ENCODE peak calls at places on chromosomes 4 and X, in seven cellular contexts. T is dorsolateral prefrontal cortex, U is heart left ventricle, W is hepatocyte, Q is pancreas, C is GM23248, P is suprapubic skin. A is an unnamed sample.

GRCh38 chr4:184329235-184330007 is 111.7 kb upstream of the ENPP6 start:
- DNase-seq in T (no peak), U (no peak), W (no peak), Q (no peak), C (no peak), P (peak; percentile 67), A (no peak)

GRCh38 chrX:33205321-33205720 is 6.0 kb downstream of the DMD start:
- DNase-seq in T (no peak), U (no peak), W (no peak), Q (no peak), C (no peak), P (no peak), A (no peak)

GRCh38 chrX:14591976-14592375 is 62.6 kb downstream of the GLRA2 start:
- DNase-seq in T (no peak), U (no peak), W (no peak), Q (no peak), C (peak; percentile 70), P (no peak), A (no peak)

GRCh38 chr4:12379191-12379590 is 950.5 kb upstream of the HS3ST1 start:
- DNase-seq in T (no peak), U (no peak), W (no peak), Q (no peak), C (no peak), P (no peak), A (no peak)

GRCh38 chr4:6337331-6337935 is 67.8 kb downstream of the WFS1 start:
- DNase-seq in T (peak; percentile 15), U (no peak), W (no peak), Q (peak; percentile 34), C (no peak), P (no peak), A (no peak)

GRCh38 chr4:109332926-109333464 is 30.5 kb upstream of the COL25A1 start:
- DNase-seq in T (no peak), U (no peak), W (no peak), Q (no peak), C (peak; percentile 14), P (no peak), A (peak; percentile 5)

GRCh38 chr4:6472008-6472386 is 417 bp downstream of the PPP2R2C start:
- DNase-seq in T (no peak), U (no peak), W (no peak), Q (no peak), C (no peak), P (peak; percentile 70), A (peak; percentile 4)

GRCh38 chrX:87525771-87526229 is 8.2 kb downstream of the KLHL4 start:
- DNase-seq in T (no peak), U (no peak), W (peak; percentile 7), Q (no peak), C (peak; percentile 23), P (no peak), A (no peak)

GRCh38 chr4:177108708-177109107 is 201.0 kb upstream of the NEIL3 start:
- DNase-seq in T (no peak), U (no peak), W (no peak), Q (no peak), C (peak; percentile 69), P (no peak), A (peak; percentile 75)

GRCh38 chr4:140711910-140712309 is 44.3 kb downstream of the TBC1D9 start:
- DNase-seq in T (no peak), U (no peak), W (peak; percentile 29), Q (no peak), C (no peak), P (no peak), A (no peak)

GRCh38 chrX:72052415-72053090 is 79.2 kb downstream of the RTL5 start:
- DNase-seq in T (no peak), U (no peak), W (no peak), Q (no peak), C (peak; percentile 63), P (no peak), A (peak; percentile 40)

GRCh38 chrX:101287402-101287801 is 3.7 kb downstream of the TAF7L start:
- DNase-seq in T (no peak), U (no peak), W (peak; percentile 42), Q (no peak), C (peak; percentile 49), P (no peak), A (peak; percentile 72)

GRCh38 chr4:102867278-102868152 is 1.3 kb upstream of the CISD2 start:
- DNase-seq in T (no peak), U (no peak), W (no peak), Q (no peak), C (no peak), P (no peak), A (no peak)

GRCh38 chr4:134463771-134464170 is 262.2 kb upstream of the PABPC4L start:
- DNase-seq in T (no peak), U (no peak), W (no peak), Q (no peak), C (no peak), P (no peak), A (no peak)

GRCh38 chr4:152885185-152885584 is 50.9 kb upstream of the FHDC1 start:
- DNase-seq in T (no peak), U (no peak), W (no peak), Q (no peak), C (no peak), P (no peak), A (no peak)

GRCh38 chrX:22666441-22666840 is 333.3 kb upstream of the DDX53 start:
- DNase-seq in T (no peak), U (no peak), W (peak; percentile 16), Q (no peak), C (peak; percentile 44), P (no peak), A (peak; percentile 3)

GRCh38 chr4:136438645-136439044 is 1093.6 kb downstream of the PCDH18 start:
- DNase-seq in T (no peak), U (no peak), W (no peak), Q (no peak), C (no peak), P (no peak), A (no peak)

GRCh38 chr4:119765951-119766350 is 137.3 kb upstream of the PDE5A start:
- DNase-seq in T (no peak), U (no peak), W (no peak), Q (no peak), C (no peak), P (no peak), A (peak; percentile 46)

GRCh38 chr4:26568446-26568994 is 15.4 kb upstream of the TBC1D19 start:
- DNase-seq in T (no peak), U (no peak), W (no peak), Q (no peak), C (peak; percentile 94), P (no peak), A (peak; percentile 93)

GRCh38 chr4:180827610-180828009 is 1415.6 kb upstream of the TENM3 start:
- DNase-seq in T (no peak), U (no peak), W (peak; percentile 8), Q (no peak), C (peak; percentile 34), P (no peak), A (no peak)

GRCh38 chr4:180832086-180832485 is 1411.1 kb upstream of the TENM3 start:
- DNase-seq in T (no peak), U (no peak), W (no peak), Q (no peak), C (peak; percentile 12), P (no peak), A (no peak)

GRCh38 chr4:180828455-180829018 is 1414.7 kb upstream of the TENM3 start:
- DNase-seq in T (no peak), U (no peak), W (peak; percentile 75), Q (no peak), C (peak; percentile 78), P (no peak), A (peak; percentile 89)

GRCh38 chr4:180823116-180823515 is 1420.1 kb upstream of the TENM3 start:
- DNase-seq in T (no peak), U (no peak), W (no peak), Q (no peak), C (no peak), P (no peak), A (peak; percentile 14)

DNA sequence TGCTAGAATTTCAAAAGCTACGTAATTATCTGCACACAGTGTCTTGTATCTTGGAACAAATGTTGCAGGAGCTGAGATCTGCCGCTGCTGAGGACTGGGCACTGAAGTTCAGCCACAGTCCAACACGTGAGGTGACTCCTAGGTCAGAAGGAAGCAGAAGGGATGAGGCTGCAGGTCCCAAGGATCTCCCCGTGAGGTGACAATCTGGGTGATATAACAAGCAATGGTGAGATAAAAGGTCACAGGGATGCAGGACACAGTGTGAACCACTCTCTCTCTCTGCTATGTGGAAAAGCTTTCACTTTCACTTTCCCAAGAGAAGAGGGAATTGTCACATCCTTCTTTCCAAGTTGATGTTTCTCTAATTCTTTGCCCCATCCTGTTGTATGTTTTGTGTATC is 1416.0 kb upstream of the TENM3 start:
- DNase-seq in T (no peak), U (no peak), W (peak; percentile 8), Q (no peak), C (peak; percentile 61), P (no peak), A (peak; percentile 55)
- H3K4me3 ChIP-seq in T (peak overlapping the region; percentile 57), U (peak overlapping the region; percentile 39), W (no peak overlapping the region), Q (no peak overlapping the region), C (peak overlapping the region; percentile 72), P (peak overlapping the region; percentile 26), A (peak overlapping the region; percentile 80)

GRCh38 chr4:4840351-4840750 is 19.1 kb upstream of the MSX1 start:
- DNase-seq in T (no peak), U (no peak), W (no peak), Q (no peak), C (no peak), P (no peak), A (no peak)
- H3K27me3 ChIP-seq in T (no peaks in the 10 kb centered on the region), U (peaks cover 4% of the 10 kb centered on the region), W (peaks cover 8% of the 10 kb centered on the region), Q (no peaks in the 10 kb centered on the region), C (no peaks in the 10 kb centered on the region), P (peaks cover 29% of the 10 kb centered on the region), A (no peaks in the 10 kb centered on the region)

DNA sequence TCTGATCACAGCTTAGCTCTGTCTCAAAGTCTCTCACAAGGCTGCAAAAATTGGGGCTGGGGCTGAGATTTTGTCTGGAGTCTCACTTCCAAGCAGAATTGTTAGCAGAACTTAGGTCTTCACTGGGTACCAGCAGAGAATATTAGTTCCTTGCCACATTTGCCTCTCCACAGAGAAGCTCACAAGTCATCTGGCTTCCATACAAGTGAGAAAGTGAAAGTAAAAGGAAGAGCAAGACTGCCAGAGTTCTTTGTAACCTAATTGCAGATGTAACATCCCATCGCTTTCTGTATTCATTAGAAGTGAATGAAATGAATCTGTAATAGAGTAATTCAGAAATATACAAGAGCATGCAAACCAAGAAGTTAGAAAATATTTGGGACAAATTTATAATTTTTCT is 624.1 kb upstream of the GNPDA2 start:
- DNase-seq in T (no peak), U (no peak), W (no peak), Q (no peak), C (peak; percentile 43), P (no peak), A (peak; percentile 1)
- H3K4me3 ChIP-seq in T (peak overlapping the region; percentile 51), U (peak overlapping the region; percentile 24), W (no peak overlapping the region), Q (no peak overlapping the region), C (peak overlapping the region; percentile 54), P (no peak overlapping the region), A (peak overlapping the region; percentile 77)

DNA sequence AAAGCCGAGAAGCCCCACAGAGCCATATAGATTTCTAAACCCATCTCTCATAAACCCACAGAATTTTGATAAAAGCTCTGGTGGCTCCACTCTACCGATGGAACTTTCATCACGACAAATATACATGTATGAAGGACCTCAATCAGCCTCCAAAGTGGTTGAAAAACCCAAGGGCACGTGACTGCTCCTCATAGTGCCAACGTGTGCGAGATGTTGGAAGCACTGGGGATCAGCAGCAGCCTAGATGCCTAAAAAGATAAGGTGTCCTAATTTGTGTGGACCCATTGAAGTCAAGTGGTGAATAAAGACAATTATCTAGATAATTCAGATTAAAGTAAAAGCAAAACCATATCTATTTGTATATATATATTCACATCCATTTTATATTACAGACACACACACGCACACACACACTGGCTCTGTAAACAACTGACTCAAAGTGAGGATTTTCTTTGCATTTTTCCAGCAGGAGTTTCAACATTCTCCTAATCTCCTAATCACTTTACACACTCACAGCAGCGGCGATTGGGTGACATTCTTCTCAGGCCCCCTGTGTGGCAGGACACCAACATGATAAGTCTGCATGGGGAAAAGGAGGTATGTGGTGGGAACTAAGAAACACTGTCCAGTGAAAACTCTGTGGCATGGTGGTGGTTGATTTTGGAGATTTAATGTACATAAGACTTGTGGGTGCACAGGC is 2.9 kb upstream of the PITX2 start:
- DNase-seq in T (no peak), U (no peak), W (no peak), Q (no peak), C (no peak), P (no peak), A (no peak)
- H3K27me3 ChIP-seq in T (peaks cover 100% of the 10 kb centered on the region), U (peaks cover 70% of the 10 kb centered on the region), W (peaks cover 31% of the 10 kb centered on the region), Q (peaks cover 8% of the 10 kb centered on the region), C (no peaks in the 10 kb centered on the region), P (peaks cover 99% of the 10 kb centered on the region), A (peaks cover 31% of the 10 kb centered on the region)